ENCODE peak calls at places on chromosome 21, in seven cellular contexts. X is NCI-H1436 treated with DMSO at 0.1 percent for 48 hours; A is tibial artery; W is stimulated activated CD4-positive, alpha-beta T cell treated with anti-CD3 and anti-CD28 coated beads, Interleukin-4, amount 100 ng/mL, for 1 hour; D is activated T-cell treated with anti-CD3 and anti-CD28 coated beads, Interleukin-2, amount 50 U/mL, for 48 hours; G is NCI-H2171 treated with DMSO at 0.1 percent for 48 hours; M is activated CD4-positive, alpha-beta T cell treated with anti-CD3 and anti-CD28 coated beads for 24 hours. P is an unnamed sample.

GRCh38 chr21:27648560-27648959 is 681.7 kb upstream of the ADAMTS5 start:
- DNase-seq in W (no peak), D (no peak), A (no peak), M (no peak), G (no peak), X (no peak), P (no peak)

GRCh38 chr21:38089763-38090046 is 167.1 kb upstream of the KCNJ15 start:
- DNase-seq in W (no peak), G (no peak), D (no peak), M (no peak), X (no peak), A (no peak), P (no peak)

GRCh38 chr21:43291347-43291950 is 122.6 kb downstream of the CRYAA start:
- DNase-seq in W (no peak), X (no peak), D (no peak), M (no peak), G (peak; percentile 41), A (no peak), P (no peak)

GRCh38 chr21:42448683-42449082 is 45.0 kb downstream of the UBASH3A start:
- DNase-seq in G (no peak), X (no peak), A (no peak), M (no peak), W (no peak), D (no peak), P (no peak)

GRCh38 chr21:33437140-33437539 is 33.9 kb downstream of the IFNGR2 start:
- DNase-seq in D (no peak), A (no peak), X (no peak), W (no peak), G (no peak), M (no peak), P (no peak)

GRCh38 chr21:15774590-15774989 is 44.8 kb downstream of the USP25 start:
- DNase-seq in X (no peak), M (no peak), A (no peak), D (no peak), W (no peak), G (no peak), P (no peak)

GRCh38 chr21:17554619-17555472 is 42.0 kb downstream of the CXADR start:
- DNase-seq in D (no peak), A (no peak), M (no peak), W (no peak), X (no peak), G (no peak), P (no peak)

GRCh38 chr21:31347435-31348032 is 3.5 kb upstream of the TIAM1 start:
- DNase-seq in W (no peak), X (no peak), A (no peak), D (no peak), M (no peak), G (peak; percentile 22), P (peak; percentile 20)

GRCh38 chr21:35925497-35925896 is 134.8 kb downstream of the SETD4 start:
- DNase-seq in D (no peak), M (no peak), X (no peak), W (no peak), G (no peak), A (no peak), P (peak; percentile 65)

GRCh38 chr21:21268061-21268471 is 269.9 kb downstream of the NCAM2 start:
- DNase-seq in W (no peak), X (no peak), G (no peak), A (no peak), D (no peak), M (no peak), P (no peak)

GRCh38 chr21:46604975-46605758 is at the start of gene S100B:
- DNase-seq in A (no peak), D (no peak), W (no peak), G (no peak), M (no peak), X (no peak), P (no peak)

GRCh38 chr21:32371913-32372314 is 20.9 kb downstream of the URB1 start:
- DNase-seq in M (no peak), G (no peak), X (no peak), D (no peak), A (no peak), W (no peak), P (no peak)

GRCh38 chr21:36125513-36126121 is 9.3 kb upstream of the CBR3 start:
- DNase-seq in M (peak; percentile 36), G (peak; percentile 56), W (peak; percentile 51), D (peak; percentile 64), A (no peak), X (no peak), P (peak; percentile 36)

GRCh38 chr21:15992171-15992570 is 262.4 kb downstream of the USP25 start:
- DNase-seq in M (no peak), D (no peak), G (no peak), A (no peak), W (no peak), X (no peak), P (no peak)

GRCh38 chr21:45858180-45858579 is 123.4 kb upstream of the COL6A1 start:
- DNase-seq in D (no peak), W (no peak), A (no peak), X (no peak), M (no peak), G (no peak), P (no peak)

GRCh38 chr21:35382696-35383095 is 333.6 kb upstream of the RUNX1 start:
- DNase-seq in W (no peak), A (no peak), D (no peak), X (no peak), M (no peak), G (no peak), P (no peak)

GRCh38 chr21:16081304-16081703 is 351.5 kb downstream of the USP25 start:
- DNase-seq in G (no peak), A (no peak), D (no peak), X (no peak), M (no peak), W (no peak), P (no peak)

GRCh38 chr21:45954271-45954670 is 27.3 kb upstream of the COL6A1 start:
- DNase-seq in D (no peak), W (no peak), G (no peak), M (no peak), X (no peak), A (no peak), P (no peak)

P was measured in Calu3.